ENCODE peak calls at places on chromosomes 16 and 17, in six cellular contexts. Z, R, H, K, J and S are unnamed samples.

GRCh38 chr17:14918540-14918939 is 346.6 kb downstream of the PMP22 start:
- DNase-seq in Z (no peak), R (no peak), H (no peak), K (no peak), J (no peak), S (no peak)

GRCh38 chr16:71360378-71360777 is 1.9 kb downstream of the CALB2 start:
- DNase-seq in Z (peak; percentile 21), R (no peak), H (no peak), K (peak; percentile 83), J (no peak), S (no peak)

GRCh38 chr16:53995378-53995777 is 291.2 kb downstream of the IRX3 start:
- DNase-seq in Z (no peak), R (no peak), H (no peak), K (no peak), J (no peak), S (no peak)

GRCh38 chr16:85465328-85466307 is 147.5 kb upstream of the GSE1 start:
- DNase-seq in Z (no peak), R (peak; percentile 94), H (no peak), K (peak; percentile 13), J (peak; percentile 80), S (no peak)

GRCh38 chr16:13935408-13935807 is 15.5 kb downstream of the ERCC4 start:
- DNase-seq in Z (peak; percentile 31), R (no peak), H (no peak), K (no peak), J (no peak), S (peak; percentile 87)

GRCh38 chr16:87278191-87279093 is 38.8 kb downstream of the C16orf95 start:
- DNase-seq in Z (peak; percentile 71), R (peak; percentile 76), H (peak; percentile 59), K (peak; percentile 68), J (peak; percentile 76), S (peak; percentile 91)

GRCh38 chr17:81714412-81715106 is 2.5 kb downstream of the SLC25A10 start:
- DNase-seq in Z (no peak), R (peak; percentile 51), H (no peak), K (no peak), J (no peak), S (no peak)

GRCh38 chr16:67336646-67337045 is 10.0 kb downstream of the LRRC36 start:
- DNase-seq in Z (no peak), R (no peak), H (no peak), K (no peak), J (no peak), S (no peak)

GRCh38 chr16:88688013-88688778 is 1.9 kb upstream of the SNAI3 start:
- DNase-seq in Z (peak; percentile 99), R (no peak), H (peak; percentile 95), K (no peak), J (peak; percentile 28), S (no peak)

GRCh38 chr17:80599546-80600305 is 55.1 kb downstream of the RPTOR start:
- DNase-seq in Z (peak; percentile 35), R (no peak), H (no peak), K (no peak), J (no peak), S (no peak)

GRCh38 chr17:35416659-35417058 is 15.6 kb downstream of the SLFN12 start:
- DNase-seq in Z (no peak), R (no peak), H (no peak), K (no peak), J (no peak), S (no peak)

GRCh38 chr17:76658387-76658705 is 14.8 kb upstream of the ST6GALNAC1 start:
- DNase-seq in Z (no peak), R (no peak), H (no peak), K (no peak), J (no peak), S (no peak)

GRCh38 chr17:42286411-42287295 is 1.6 kb upstream of the STAT5A start:
- DNase-seq in Z (peak; percentile 71), R (no peak), H (no peak), K (no peak), J (peak; percentile 34), S (no peak)

GRCh38 chr17:78268960-78269892 is 37.8 kb downstream of the TMEM235 start:
- DNase-seq in Z (no peak), R (no peak), H (no peak), K (no peak), J (no peak), S (peak; percentile 79)

GRCh38 chr17:77325826-77326581 is 185.2 kb downstream of the SEC14L1 start:
- DNase-seq in Z (no peak), R (peak; percentile 51), H (no peak), K (no peak), J (no peak), S (no peak)

GRCh38 chr17:73695035-73695738 is 50.9 kb upstream of the SDK2 start:
- DNase-seq in Z (no peak), R (no peak), H (no peak), K (no peak), J (no peak), S (no peak)

GRCh38 chr17:164536-165235 is 16.8 kb downstream of the DOC2B start:
- DNase-seq in Z (peak; percentile 12), R (no peak), H (no peak), K (peak; percentile 6), J (no peak), S (peak; percentile 68)

GRCh38 chr16:87710887-87711286 is 54.9 kb downstream of the KLHDC4 start:
- DNase-seq in Z (no peak), R (no peak), H (no peak), K (no peak), J (no peak), S (no peak)

GRCh38 chr17:41518789-41519449 is at the start of gene KRT15:
- DNase-seq in Z (no peak), R (no peak), H (no peak), K (no peak), J (no peak), S (no peak)

GRCh38 chr17:70552230-70552981 is 383.1 kb downstream of the KCNJ2 start:
- DNase-seq in Z (peak; percentile 29), R (no peak), H (no peak), K (no peak), J (no peak), S (peak; percentile 79)

GRCh38 chr17:7176870-7177209 is 2.3 kb downstream of the ASGR1 start:
- DNase-seq in Z (no peak), R (no peak), H (no peak), K (no peak), J (no peak), S (peak; percentile 61)

GRCh38 chr17:7932483-7932891 is 481 bp downstream of the CNTROB start:
- DNase-seq in Z (peak; percentile 30), R (no peak), H (no peak), K (no peak), J (no peak), S (peak; percentile 65)

GRCh38 chr17:78555741-78556401 is 21.3 kb downstream of the DNAH17 start:
- DNase-seq in Z (no peak), R (no peak), H (no peak), K (no peak), J (no peak), S (no peak)

GRCh38 chr16:81804134-81804610 is 25.1 kb downstream of the PLCG2 start:
- DNase-seq in Z (no peak), R (no peak), H (no peak), K (no peak), J (no peak), S (no peak)

GRCh38 chr17:491086-492014 is 138.7 kb upstream of the RPH3AL start:
- DNase-seq in Z (peak; percentile 18), R (peak; percentile 68), H (peak; percentile 37), K (peak; percentile 34), J (peak; percentile 66), S (peak; percentile 77)

GRCh38 chr16:1287982-1288670 is 21.3 kb upstream of the UBE2I start:
- DNase-seq in Z (no peak), R (no peak), H (no peak), K (no peak), J (no peak), S (no peak)

GRCh38 chr16:1290032-1290431 is 19.4 kb upstream of the UBE2I start:
- DNase-seq in Z (no peak), R (no peak), H (no peak), K (no peak), J (no peak), S (peak; percentile 56)

GRCh38 chr16:1289480-1289872 is 20.0 kb upstream of the UBE2I start:
- DNase-seq in Z (no peak), R (no peak), H (no peak), K (no peak), J (no peak), S (no peak)

GRCh38 chr16:1290860-1291575 is 18.4 kb upstream of the UBE2I start:
- DNase-seq in Z (peak; percentile 66), R (no peak), H (no peak), K (no peak), J (no peak), S (no peak)

DNA sequence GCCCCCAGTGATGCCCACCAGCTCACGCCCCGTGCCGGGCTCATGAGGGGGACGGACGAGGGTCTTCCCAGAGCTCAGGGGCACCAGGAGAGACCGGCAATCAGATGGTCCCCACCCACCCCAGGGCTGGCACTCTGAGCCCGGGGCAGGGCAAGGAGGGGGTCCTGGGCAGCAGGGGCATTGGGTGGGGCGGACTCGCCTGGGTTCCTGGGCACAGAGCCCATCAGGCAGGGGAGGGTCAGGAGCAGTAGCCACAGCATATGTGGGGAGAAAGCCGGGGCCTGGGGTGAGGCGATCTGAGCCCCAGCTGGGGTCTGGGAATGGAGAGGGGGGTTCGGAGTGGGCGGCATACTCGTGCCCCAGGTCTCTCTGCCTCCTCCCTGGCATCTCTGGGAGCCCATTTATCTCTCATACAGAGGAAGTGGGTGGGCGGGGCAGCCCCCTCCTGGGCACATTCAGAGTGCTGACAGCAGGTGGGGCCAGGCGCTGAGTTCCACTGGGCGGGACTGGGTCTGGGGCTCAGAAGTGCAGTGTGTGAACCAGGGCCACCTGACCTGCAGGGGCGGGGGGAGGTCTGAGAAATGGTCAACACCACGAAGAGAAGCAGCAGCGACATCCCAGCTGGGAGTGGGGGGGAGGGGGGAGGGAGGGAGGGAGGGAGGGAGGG is 20.5 kb upstream of the UBE2I start:
- DNase-seq in Z (no peak), R (no peak), H (no peak), K (no peak), J (no peak), S (peak; percentile 65)
- H3K27me3 ChIP-seq in Z (peaks cover 45% of the 10 kb centered on the region), R (no peaks in the 10 kb centered on the region), H (no peaks in the 10 kb centered on the region), K (peaks cover 65% of the 10 kb centered on the region), J (peaks cover 78% of the 10 kb centered on the region), S (peaks cover 32% of the 10 kb centered on the region)

DNA sequence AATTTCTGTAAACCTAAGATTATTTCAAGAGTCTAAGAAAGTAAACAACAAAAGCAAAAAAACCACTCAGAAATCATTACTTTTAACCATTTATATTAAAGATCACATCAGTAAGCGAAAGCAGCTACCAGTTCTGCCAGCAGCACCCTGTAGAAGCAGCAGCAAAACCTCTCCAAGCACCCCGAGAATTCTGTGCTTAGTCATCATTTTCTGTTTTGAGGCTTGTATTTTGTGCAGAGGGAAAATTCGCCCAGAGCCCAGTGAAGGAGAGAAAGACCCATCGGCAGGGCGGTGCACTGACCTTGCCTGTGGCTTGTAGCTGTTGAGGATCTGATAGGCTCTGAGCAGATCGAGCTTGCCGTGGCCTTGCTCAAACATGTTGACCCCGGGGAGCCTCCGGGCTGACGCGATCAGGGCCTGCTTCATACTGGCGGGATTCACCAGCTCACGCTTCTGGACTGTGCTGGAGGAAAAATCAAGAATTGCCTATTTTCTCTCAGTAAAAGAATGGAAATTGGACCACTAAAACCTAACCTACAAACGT is 35.2 kb downstream of the MBTPS1 start:
- DNase-seq in Z (no peak), R (no peak), H (no peak), K (no peak), J (no peak), S (no peak)
- H3K27me3 ChIP-seq in Z (no peaks in the 10 kb centered on the region), R (no peaks in the 10 kb centered on the region), H (no peaks in the 10 kb centered on the region), K (no peaks in the 10 kb centered on the region), J (no peaks in the 10 kb centered on the region), S (no peaks in the 10 kb centered on the region)

GRCh38 chr17:44722254-44722653 is 13.8 kb downstream of the DBF4B start:
- DNase-seq in Z (no peak), R (no peak), H (no peak), K (no peak), J (no peak), S (no peak)
- H3K27me3 ChIP-seq in Z (no peaks in the 10 kb centered on the region), R (no peaks in the 10 kb centered on the region), H (no peaks in the 10 kb centered on the region), K (no peaks in the 10 kb centered on the region), J (no peaks in the 10 kb centered on the region), S (no peaks in the 10 kb centered on the region)

GRCh38 chr16:15820837-15821236 is 36.0 kb downstream of the MYH11 start:
- DNase-seq in Z (no peak), R (no peak), H (no peak), K (no peak), J (no peak), S (no peak)
- H3K27me3 ChIP-seq in Z (peaks cover 24% of the 10 kb centered on the region), R (no peaks in the 10 kb centered on the region), H (no peaks in the 10 kb centered on the region), K (peaks cover 27% of the 10 kb centered on the region), J (peaks cover 13% of the 10 kb centered on the region), S (no peaks in the 10 kb centered on the region)